ENCODE peak calls at places on chromosomes 16 and 17, in five cellular contexts. S is psoas muscle, L is epithelial cell of esophagus, A is astrocyte, J is lower lobe of right lung. Y is an unnamed sample.

GRCh38 chr17:38339891-38340290 is 3.9 kb downstream of the GPR179 start:
- DNase-seq in S (no peak), L (no peak), A (no peak), J (no peak), Y (no peak)

GRCh38 chr17:77727216-77727615 is 231.3 kb upstream of the TNRC6C start:
- DNase-seq in S (no peak), L (no peak), A (no peak), J (no peak), Y (no peak)

GRCh38 chr16:85650864-85651811 is 37.6 kb downstream of the GINS2 start:
- DNase-seq in S (peak), L (no peak), A (peak), J (no peak), Y (no peak)

GRCh38 chr16:51053805-51054204 is 97.3 kb downstream of the SALL1 start:
- DNase-seq in S (no peak), L (no peak), A (no peak), J (no peak), Y (no peak)

GRCh38 chr17:49035470-49036269 is 38.5 kb downstream of the IGF2BP1 start:
- DNase-seq in S (peak), L (peak), A (no peak), J (peak), Y (peak)

GRCh38 chr16:17476414-17477259 is 5.9 kb upstream of the XYLT1 start:
- DNase-seq in S (no peak), L (peak), A (peak), J (no peak), Y (peak)

GRCh38 chr17:6936370-6937028 is 59.4 kb upstream of the ALOX12 start:
- DNase-seq in S (no peak), L (no peak), A (peak), J (no peak), Y (no peak)

GRCh38 chr17:45745843-45746494 is 38.2 kb upstream of the CRHR1 start:
- DNase-seq in S (no peak), L (no peak), A (no peak), J (no peak), Y (no peak)

GRCh38 chr16:20868890-20869289 is 31.3 kb downstream of the DCUN1D3 start:
- DNase-seq in S (peak), L (peak), A (peak), J (peak), Y (no peak)

GRCh38 chr17:13589658-13590057 is 12.1 kb downstream of the HS3ST3A1 start:
- DNase-seq in S (no peak), L (no peak), A (no peak), J (no peak), Y (no peak)

GRCh38 chr16:70437017-70437581 is 1.8 kb downstream of the ST3GAL2 start:
- DNase-seq in S (peak), L (no peak), A (peak), J (no peak), Y (no peak)

GRCh38 chr16:31471875-31472558 is at the start of gene TGFB1I1:
- DNase-seq in S (peak), L (peak), A (peak), J (no peak), Y (no peak)

GRCh38 chr16:26605872-26606271 is 460.9 kb upstream of the C16orf82 start:
- DNase-seq in S (no peak), L (no peak), A (no peak), J (no peak), Y (no peak)

GRCh38 chr17:35701491-35701890 is 29.9 kb upstream of the RASL10B start:
- DNase-seq in S (no peak), L (no peak), A (no peak), J (no peak), Y (no peak)

GRCh38 chr17:1711804-1712203 is 1.6 kb upstream of the TLCD2 start:
- DNase-seq in S (no peak), L (no peak), A (no peak), J (no peak), Y (no peak)

GRCh38 chr17:1709403-1709891 is 730 bp downstream of the TLCD2 start:
- DNase-seq in S (peak), L (no peak), A (no peak), J (no peak), Y (no peak)

GRCh38 chr17:1709971-1710806 is at the start of gene TLCD2:
- DNase-seq in S (peak), L (peak), A (peak), J (peak), Y (no peak)

GRCh38 chr17:1712271-1712670 is 2.1 kb upstream of the TLCD2 start:
- DNase-seq in S (peak), L (no peak), A (no peak), J (no peak), Y (no peak)

GRCh38 chr17:1710807-1711553 is 803 bp upstream of the TLCD2 start:
- DNase-seq in S (no peak), L (peak), A (no peak), J (no peak), Y (no peak)
- H3K4me3 ChIP-seq in S (peak), L (peak), A (peak), J (peak), Y (peak)

GRCh38 chr17:37045271-37045946 is 96.7 kb downstream of the AATF start:
- DNase-seq in S (no peak), L (no peak), A (no peak), J (no peak), Y (no peak)
- H3K4me3 ChIP-seq in S (no peak), L (no peak), A (no peak), J (no peak), Y (no peak)

GRCh38 chr17:66779186-66779585 is 55.7 kb upstream of the CACNG5 start:
- DNase-seq in S (no peak), L (no peak), A (no peak), J (no peak), Y (no peak)
- H3K4me3 ChIP-seq in S (no peak), L (no peak), A (no peak), J (no peak), Y (no peak)

DNA sequence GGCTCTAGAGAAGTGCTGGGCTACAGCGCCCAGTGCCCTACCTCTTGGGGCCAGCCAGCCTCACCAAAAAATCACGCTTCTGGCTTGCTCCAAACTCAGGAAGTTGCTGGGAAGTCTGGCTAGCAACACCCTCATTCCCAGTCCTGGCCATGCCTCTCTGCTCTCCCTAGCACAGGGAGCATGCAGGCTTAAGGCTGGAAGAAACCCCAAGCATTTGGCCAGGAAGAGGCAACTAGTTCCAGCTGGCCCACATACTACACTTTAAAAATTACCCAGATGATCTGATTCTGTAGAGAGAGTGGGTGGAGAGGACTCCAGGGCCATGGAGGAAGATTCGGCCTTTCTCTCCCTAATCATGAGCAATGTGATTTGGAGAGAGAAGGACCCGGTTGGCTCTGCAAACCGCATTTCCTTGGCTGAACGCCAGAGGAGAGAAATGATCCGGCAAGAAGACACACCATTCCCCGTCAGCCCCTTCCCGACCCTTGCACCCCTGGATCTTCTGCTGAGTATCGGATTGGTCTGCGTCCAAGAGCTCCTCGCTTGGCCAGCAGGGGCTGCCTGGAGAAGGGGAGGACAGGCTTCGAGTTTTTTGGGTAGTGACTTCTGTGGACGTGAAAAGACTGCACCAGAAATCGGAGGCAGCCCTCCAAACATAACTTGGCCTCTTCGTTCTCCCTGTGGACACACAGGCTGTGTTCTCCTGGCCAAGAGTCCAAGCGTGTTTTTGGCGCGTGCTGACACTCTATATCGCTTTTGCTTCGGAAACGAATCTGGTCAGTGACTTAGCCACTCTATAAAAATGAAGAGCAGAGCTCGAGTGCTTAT is 406.3 kb downstream of the WWOX start:
- DNase-seq in S (peak), L (no peak), A (peak), J (peak), Y (no peak)
- H3K4me3 ChIP-seq in S (peak), L (no peak), A (no peak), J (peak), Y (no peak)

GRCh38 chr17:72977768-72978417 is 114.6 kb downstream of the SLC39A11 start:
- DNase-seq in S (no peak), L (no peak), A (peak), J (no peak), Y (no peak)

GRCh38 chr17:72975509-72975908 is 117.0 kb downstream of the SLC39A11 start:
- DNase-seq in S (no peak), L (no peak), A (no peak), J (no peak), Y (no peak)

GRCh38 chr17:72974605-72975232 is 117.8 kb downstream of the SLC39A11 start:
- DNase-seq in S (no peak), L (peak), A (peak), J (no peak), Y (no peak)

GRCh38 chr17:72978593-72979218 is 113.8 kb downstream of the SLC39A11 start:
- DNase-seq in S (no peak), L (no peak), A (no peak), J (no peak), Y (no peak)

GRCh38 chr17:72976971-72977767 is 115.3 kb downstream of the SLC39A11 start:
- DNase-seq in S (peak), L (peak), A (peak), J (no peak), Y (no peak)
- H3K4me3 ChIP-seq in S (no peak), L (no peak), A (no peak), J (no peak), Y (no peak)

DNA sequence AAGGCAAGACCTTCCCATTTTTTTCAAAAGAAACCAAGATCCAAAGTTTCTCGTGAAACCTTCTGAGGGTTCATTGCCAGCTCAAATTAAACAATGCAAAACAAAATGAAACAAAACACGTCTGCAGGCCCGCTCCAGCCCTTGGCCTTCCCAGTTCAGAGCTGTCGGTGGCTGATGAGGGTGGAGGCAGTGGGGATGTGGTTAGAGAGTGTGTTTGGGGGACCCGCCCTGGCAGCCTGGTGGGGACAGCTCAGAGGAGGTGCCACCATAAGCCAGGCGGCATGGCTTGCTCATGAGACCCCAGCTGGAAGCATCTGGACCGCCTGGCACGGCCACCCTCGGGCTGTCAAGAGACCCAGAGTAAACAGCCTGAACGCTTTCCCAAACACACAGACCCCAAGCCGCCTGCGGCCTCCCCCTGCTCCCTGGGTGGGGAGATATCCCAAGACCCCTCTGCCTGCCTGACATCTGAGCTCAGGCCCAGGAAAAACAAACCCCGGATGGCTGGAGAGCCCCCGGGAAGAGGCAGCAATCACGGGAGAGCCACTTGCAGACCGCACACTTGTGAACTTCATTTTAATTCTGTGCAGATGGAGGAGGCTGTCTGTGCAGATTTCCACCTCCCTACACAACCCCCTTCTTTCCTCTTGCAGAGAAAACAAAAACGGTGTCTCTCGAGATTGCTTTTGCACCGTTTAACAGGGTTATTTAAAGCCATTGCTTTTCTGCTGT is 35.4 kb upstream of the LITAF start:
- DNase-seq in S (peak), L (no peak), A (no peak), J (no peak), Y (no peak)
- H3K4me3 ChIP-seq in S (peak), L (no peak), A (no peak), J (peak), Y (no peak)

DNA sequence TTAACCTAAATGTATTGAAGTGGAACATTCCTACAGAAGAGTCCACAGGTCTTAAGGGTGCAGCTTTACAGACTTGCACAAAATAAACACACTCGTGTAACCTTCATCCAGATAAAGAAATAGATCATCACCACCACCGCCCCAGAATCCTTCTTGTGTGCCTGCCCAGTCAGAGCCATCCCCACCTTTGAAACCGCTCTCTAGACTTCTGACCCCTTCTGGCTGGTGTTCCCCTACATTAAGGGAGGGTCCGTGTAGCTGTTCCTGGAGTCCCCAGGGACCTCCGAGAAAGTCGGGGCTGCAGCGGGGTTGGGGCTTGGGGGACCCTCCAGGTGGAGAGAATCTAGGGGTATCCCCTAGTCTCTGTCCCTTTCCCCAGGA is 9.4 kb downstream of the TBX4 start:
- DNase-seq in S (no peak), L (no peak), A (no peak), J (no peak), Y (no peak)
- H3K4me3 ChIP-seq in S (peak), L (no peak), A (no peak), J (peak), Y (no peak)

GRCh38 chr17:76492989-76493501 is 8.2 kb downstream of the RHBDF2 start:
- DNase-seq in S (peak), L (peak), A (peak), J (peak), Y (no peak)
- H3K4me3 ChIP-seq in S (no peak), L (no peak), A (peak), J (peak), Y (no peak)

GRCh38 chr17:29620779-29621500 is 1.8 kb downstream of the CORO6 start:
- DNase-seq in S (no peak), L (no peak), A (no peak), J (no peak), Y (no peak)
- H3K4me3 ChIP-seq in S (peak), L (no peak), A (no peak), J (no peak), Y (no peak)

DNA sequence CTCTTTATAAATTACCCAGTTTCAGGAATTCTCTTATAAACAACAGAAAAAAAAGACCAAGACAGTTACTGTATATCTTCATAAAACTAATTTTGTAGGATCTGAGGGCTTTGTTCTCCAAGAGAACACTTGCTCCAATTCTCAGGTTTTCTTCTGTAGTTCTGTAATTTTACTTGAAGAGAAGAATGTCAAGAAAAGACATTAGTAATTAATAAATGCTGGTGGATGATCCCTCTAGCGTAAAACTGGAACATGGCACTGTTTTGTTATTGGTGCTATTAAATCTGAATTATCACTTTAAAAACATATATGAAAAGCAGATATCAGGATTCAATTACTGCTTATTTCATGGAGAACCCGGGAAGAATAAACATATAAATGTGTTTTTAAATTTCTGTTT is 36.5 kb upstream of the CPHXL start:
- DNase-seq in S (no peak), L (no peak), A (no peak), J (no peak), Y (no peak)
- H3K4me3 ChIP-seq in S (no peak), L (no peak), A (no peak), J (no peak), Y (no peak)